ENCODE peak calls at places on chromosome 15, in five cellular contexts. R, X, N, F and E are unnamed samples.

GRCh38 chr15:32878849-32879795 is 161.3 kb downstream of the GREM1 start:
- DNase-seq in R (no peak), X (no peak), N (no peak), F (no peak), E (no peak)

GRCh38 chr15:78197632-78198031 is 36.7 kb downstream of the ACSBG1 start:
- DNase-seq in R (no peak), X (no peak), N (no peak), F (no peak), E (peak)

GRCh38 chr15:59688383-59688887 is 685 bp downstream of the BNIP2 start:
- DNase-seq in R (peak), X (peak), N (peak), F (peak), E (no peak)

GRCh38 chr15:39183177-39183881 is 397.6 kb upstream of the THBS1 start:
- DNase-seq in R (no peak), X (no peak), N (no peak), F (no peak), E (no peak)

GRCh38 chr15:32802296-32802936 is 84.6 kb downstream of the GREM1 start:
- DNase-seq in R (peak), X (no peak), N (no peak), F (no peak), E (no peak)

GRCh38 chr15:56327721-56328502 is 37.3 kb upstream of the TEX9 start:
- DNase-seq in R (no peak), X (no peak), N (no peak), F (no peak), E (no peak)

GRCh38 chr15:48292458-48292857 is 38.8 kb upstream of the DUT start:
- DNase-seq in R (no peak), X (no peak), N (no peak), F (no peak), E (no peak)

GRCh38 chr15:55587321-55588069 is 650 bp downstream of the PYGO1 start:
- DNase-seq in R (peak), X (peak), N (peak), F (peak), E (no peak)

GRCh38 chr15:30791239-30791638 is 112.5 kb upstream of the FAN1 start:
- DNase-seq in R (no peak), X (peak), N (peak), F (no peak), E (peak)

GRCh38 chr15:85401108-85401765 is 20.8 kb downstream of the AKAP13 start:
- DNase-seq in R (no peak), X (no peak), N (no peak), F (no peak), E (no peak)

GRCh38 chr15:85047271-85047948 is 65.8 kb downstream of the PDE8A start:
- DNase-seq in R (peak), X (peak), N (peak), F (peak), E (no peak)

GRCh38 chr15:61654918-61655317 is 405.3 kb downstream of the VPS13C start:
- DNase-seq in R (no peak), X (no peak), N (no peak), F (no peak), E (no peak)

GRCh38 chr15:67680645-67681044 is 138.1 kb downstream of the MAP2K5 start:
- DNase-seq in R (peak), X (no peak), N (peak), F (no peak), E (no peak)

GRCh38 chr15:91122296-91122695 is 22.2 kb downstream of the SV2B start:
- DNase-seq in R (no peak), X (no peak), N (no peak), F (no peak), E (no peak)

GRCh38 chr15:74635228-74635627 is 19.6 kb downstream of the CLK3 start:
- DNase-seq in R (peak), X (peak), N (peak), F (peak), E (no peak)

GRCh38 chr15:78394981-78395619 is 42.9 kb upstream of the IREB2 start:
- DNase-seq in R (no peak), X (no peak), N (no peak), F (no peak), E (peak)

GRCh38 chr15:59741274-59741906 is 52.3 kb upstream of the BNIP2 start:
- DNase-seq in R (no peak), X (no peak), N (peak), F (peak), E (no peak)

DNA sequence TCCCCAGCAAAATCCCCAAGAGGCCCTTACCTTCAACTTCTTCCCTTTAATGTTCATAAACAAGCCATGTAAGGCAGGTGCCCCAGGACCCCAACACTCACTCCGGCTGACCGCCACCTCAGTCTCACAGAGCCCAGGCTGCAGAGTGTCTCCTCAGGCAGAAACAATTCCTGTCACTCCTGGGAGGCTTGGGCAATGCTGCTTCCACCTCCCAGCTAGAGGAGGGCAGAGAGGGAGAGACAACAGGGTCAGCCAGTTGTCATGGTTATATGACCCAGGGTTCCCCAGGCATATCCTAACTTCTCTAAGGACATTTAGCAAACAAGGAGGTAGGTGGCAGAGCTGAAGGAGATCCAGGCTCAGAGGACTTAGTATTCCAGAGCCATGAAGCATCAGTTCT is at the start of gene PLIN1:
- DNase-seq in R (no peak), X (no peak), N (no peak), F (no peak), E (no peak)
- TF ChIP-seq MAFK in R (no peak), X (no peak), N (no peak), F (no peak), E (no peak)

DNA sequence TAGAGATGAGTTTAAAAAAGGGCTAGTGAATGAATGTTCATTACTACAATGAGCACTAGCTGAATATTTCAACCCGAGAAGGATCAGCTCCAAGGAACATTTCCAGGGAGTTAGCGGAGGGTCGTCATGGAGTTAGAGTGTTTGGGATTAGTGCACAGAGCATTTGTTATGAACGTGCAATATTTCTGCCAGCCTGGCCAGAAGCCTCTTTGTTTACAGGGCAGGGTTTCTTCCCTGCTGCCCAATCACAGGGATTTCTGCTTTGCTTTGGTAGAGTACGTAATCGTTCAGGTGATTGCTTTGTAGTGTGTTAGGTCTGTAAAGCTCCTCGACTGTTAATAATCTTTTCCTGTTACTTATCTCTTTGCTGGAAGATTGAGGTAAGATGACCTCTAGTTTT is 5.9 kb downstream of the CGNL1 start:
- DNase-seq in R (no peak), X (no peak), N (no peak), F (peak), E (no peak)
- TF ChIP-seq MAFK in R (no peak), X (no peak), N (no peak), F (no peak), E (no peak)

GRCh38 chr15:45670511-45670910 is 35.7 kb downstream of the SQOR start:
- DNase-seq in R (peak), X (no peak), N (no peak), F (no peak), E (no peak)
- TF ChIP-seq MAFK in R (no peak), X (no peak), N (no peak), F (no peak), E (no peak)

DNA sequence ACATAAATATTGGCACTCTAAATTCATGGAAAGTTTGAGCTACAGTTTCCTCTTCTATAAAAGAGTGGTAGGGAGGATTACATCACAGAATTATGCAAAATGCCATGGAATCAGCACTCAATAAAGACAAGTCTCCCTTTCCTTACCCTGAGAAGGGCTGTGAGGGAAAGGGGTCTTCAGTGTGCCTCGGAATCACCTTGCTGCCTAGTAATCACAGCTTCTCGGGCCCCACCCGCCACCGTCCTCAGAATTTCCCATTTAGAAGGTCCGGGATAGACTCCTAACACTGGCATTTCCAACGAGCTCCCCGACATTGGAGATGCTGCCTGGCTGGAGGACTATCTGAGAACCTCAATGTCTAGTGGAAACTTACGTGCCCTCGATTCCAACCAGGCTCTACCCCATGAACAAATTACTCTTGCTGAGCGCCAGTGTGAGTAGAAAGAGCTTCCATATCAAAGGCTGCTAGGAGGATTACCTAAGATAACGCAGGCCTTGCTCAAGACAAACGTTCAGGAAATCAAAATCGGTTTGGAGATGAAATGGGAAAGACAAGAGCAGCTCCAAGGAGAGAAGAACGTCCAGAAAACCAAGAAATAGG is 92.1 kb upstream of the CHD2 start:
- DNase-seq in R (no peak), X (no peak), N (peak), F (no peak), E (no peak)
- TF ChIP-seq MAFK in R (no peak), X (no peak), N (no peak), F (no peak), E (no peak)

DNA sequence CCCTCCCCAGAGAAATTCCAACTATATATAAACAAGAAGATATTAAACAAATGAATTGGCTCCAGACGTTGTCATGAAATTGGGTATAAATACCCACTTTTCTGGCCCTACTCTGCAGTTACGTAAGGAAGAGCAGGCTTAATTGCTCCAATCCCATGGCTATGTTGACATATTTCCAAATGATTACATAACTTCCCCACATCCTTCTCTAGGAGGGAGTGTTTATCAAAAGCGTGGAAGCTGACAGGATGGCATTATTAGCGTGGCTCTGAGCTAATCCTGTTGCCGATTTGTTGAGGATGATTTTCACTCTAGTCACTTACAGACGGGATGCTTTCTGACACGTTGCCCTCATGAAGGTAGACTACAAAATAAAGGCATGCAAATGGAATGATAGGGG is 347.5 kb upstream of the TMCO5A start:
- DNase-seq in R (peak), X (no peak), N (no peak), F (no peak), E (no peak)
- TF ChIP-seq MAFK in R (no peak), X (no peak), N (no peak), F (no peak), E (no peak)

DNA sequence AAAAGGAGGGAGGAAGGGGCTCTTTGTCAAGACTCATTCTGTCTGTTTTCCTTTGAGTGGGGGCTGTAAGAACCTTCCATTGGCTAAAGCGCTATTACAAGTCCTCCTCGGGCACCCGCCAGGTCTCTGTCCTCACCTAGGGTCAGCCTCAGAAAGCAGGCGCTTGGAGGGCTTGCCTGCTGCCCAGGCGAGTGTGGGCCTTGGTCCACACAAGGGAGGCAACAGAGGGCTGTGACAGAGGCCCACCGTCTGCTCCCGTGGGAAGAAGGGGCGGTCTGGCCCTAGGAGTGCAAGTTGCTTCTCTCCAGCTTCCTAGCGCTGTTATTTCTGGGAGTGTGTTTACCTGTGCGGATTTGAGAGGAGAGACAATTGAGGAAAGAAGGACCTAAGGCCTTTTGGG is 24.0 kb upstream of the EHD4 start:
- DNase-seq in R (no peak), X (no peak), N (no peak), F (no peak), E (no peak)
- TF ChIP-seq MAFK in R (no peak), X (no peak), N (no peak), F (no peak), E (no peak)

DNA sequence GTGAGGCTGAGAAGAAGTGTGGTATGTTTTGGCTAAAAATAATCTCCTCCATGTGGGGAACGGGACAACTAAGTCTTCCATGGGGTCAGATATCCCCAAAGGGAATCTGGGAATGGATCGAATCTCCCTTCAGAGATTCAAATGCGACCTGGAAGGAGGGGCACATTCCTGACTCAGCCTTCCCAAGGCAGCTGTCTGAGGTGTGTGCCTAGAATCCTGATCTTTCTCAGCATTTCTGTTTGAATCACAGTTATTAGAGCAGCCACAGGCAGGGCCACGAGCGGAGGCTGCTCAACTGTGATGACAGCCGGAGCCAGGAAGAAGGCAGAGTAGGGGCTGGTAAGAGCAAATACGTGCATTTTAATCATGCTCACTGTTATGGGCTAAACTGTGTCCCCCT is 135.1 kb downstream of the ADAMTS17 start:
- DNase-seq in R (no peak), X (no peak), N (no peak), F (no peak), E (no peak)
- TF ChIP-seq MAFK in R (no peak), X (no peak), N (no peak), F (no peak), E (no peak)

GRCh38 chr15:96353378-96353930 is 23.0 kb downstream of the NR2F2 start:
- DNase-seq in R (no peak), X (no peak), N (no peak), F (no peak), E (no peak)

GRCh38 chr15:96353931-96354730 is 23.6 kb downstream of the NR2F2 start:
- DNase-seq in R (peak), X (no peak), N (peak), F (no peak), E (peak)

GRCh38 chr15:96350884-96351639 is 20.6 kb downstream of the NR2F2 start:
- DNase-seq in R (no peak), X (no peak), N (no peak), F (no peak), E (no peak)

GRCh38 chr15:96351801-96352593 is 21.5 kb downstream of the NR2F2 start:
- DNase-seq in R (no peak), X (no peak), N (no peak), F (no peak), E (peak)

DNA sequence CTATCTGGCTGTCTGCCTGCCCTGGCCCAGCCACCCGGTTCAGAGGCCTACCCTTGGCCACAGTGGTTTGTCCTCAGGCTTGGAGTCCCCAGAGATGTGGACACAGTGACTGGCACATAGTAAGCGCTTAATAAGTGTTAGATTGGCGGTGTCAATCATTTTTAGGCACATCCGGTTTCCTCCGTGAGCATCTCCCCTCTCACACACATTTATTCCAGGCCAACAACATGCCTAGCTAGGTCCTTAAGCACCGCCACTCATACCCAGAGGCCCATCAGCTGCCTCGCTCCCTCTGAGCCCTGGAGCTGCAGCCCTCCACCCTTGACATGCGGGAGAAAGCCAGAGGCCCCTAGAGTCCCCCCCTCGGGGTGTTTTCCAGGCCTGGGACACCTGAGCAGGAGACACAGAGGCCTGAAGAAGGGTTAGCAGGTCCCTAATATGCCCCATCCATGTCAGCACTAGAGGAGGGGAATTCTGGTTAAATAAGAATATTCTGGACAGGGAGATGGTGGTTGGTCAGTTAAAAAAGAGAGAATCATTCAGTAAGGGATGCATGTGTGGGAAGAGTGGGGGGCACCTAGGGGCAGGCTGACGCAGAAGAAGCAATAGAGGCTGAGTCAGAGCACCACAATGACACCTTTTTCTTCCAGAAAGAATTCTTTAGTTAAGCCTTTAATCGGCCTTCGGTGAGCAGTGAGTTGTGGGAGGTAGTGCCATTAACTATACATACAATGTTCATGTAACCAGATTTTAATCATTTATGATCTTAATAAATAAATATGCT is 22.3 kb downstream of the NR2F2 start:
- DNase-seq in R (peak), X (no peak), N (no peak), F (no peak), E (no peak)
- TF ChIP-seq MAFK in R (no peak), X (no peak), N (no peak), F (no peak), E (no peak)

GRCh38 chr15:72968531-72968922 is 83.7 kb upstream of the NEO1 start:
- DNase-seq in R (no peak), X (no peak), N (peak), F (no peak), E (no peak)
- TF ChIP-seq MAFK in R (no peak), X (no peak), N (no peak), F (no peak), E (no peak)

DNA sequence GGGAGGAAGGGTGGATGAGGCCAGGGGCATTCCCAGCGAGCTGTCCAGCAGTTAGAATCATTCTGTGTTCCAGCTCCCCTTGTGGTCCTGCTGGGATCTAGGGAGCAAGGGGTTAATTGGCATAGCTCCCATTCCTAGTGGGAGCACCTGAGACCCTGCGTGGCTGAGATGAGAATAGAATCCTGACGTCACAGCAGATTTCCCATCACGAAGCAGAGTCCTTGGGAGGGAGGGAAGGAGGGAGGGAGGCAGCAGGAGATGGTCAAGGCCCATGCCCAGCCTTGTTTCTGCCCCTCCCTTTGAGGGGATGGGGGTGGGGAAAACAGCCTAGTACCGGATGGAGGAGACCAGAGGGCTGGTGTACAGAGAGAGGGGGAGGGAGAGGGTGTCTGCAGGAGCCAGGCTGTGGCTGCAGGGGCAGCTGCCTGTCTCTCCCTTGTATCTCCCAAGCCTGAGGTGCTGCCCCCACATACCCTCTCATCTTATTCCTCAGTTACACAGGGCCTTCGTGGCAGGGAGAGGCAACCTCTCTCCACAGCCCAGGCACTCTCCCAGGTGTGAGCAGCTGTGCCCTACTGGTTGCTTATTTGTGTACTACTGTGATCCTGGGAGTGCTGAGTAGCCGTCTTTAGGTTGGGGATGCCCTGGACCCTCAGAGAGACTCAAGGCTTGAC is 5.4 kb downstream of the TYRO3 start:
- DNase-seq in R (no peak), X (no peak), N (peak), F (peak), E (peak)
- TF ChIP-seq MAFK in R (no peak), X (no peak), N (no peak), F (no peak), E (no peak)